ENCODE peak calls at places on chromosomes 13 and 19, in four cellular contexts. M is thyroid gland, N is hepatocyte, I is A549. H is an unnamed sample. For H3K9me3, the result is how much of the 10 kb centered on the place peaks cover.

GRCh38 chr13:61706899-61707298 is 291.2 kb upstream of the PCDH20 start:
- DNase-seq in M (no peak), N (no peak), I (no peak), H (no peak)

GRCh38 chr19:33704271-33704670 is 82.5 kb downstream of the CHST8 start:
- DNase-seq in M (no peak), N (no peak), I (no peak), H (no peak)

GRCh38 chr13:74562381-74562780 is 428.2 kb upstream of the KLF12 start:
- DNase-seq in M (no peak), N (no peak), I (no peak), H (no peak)

GRCh38 chr19:53079313-53079924 is 23.8 kb downstream of the ZNF160 start:
- DNase-seq in M (no peak), N (no peak), I (no peak), H (no peak)

GRCh38 chr13:59906413-59907027 is 257.2 kb downstream of the DIAPH3 start:
- DNase-seq in M (no peak), N (peak), I (peak), H (no peak)

GRCh38 chr13:61410669-61411297 is 4.9 kb downstream of the PCDH20 start:
- DNase-seq in M (no peak), N (peak), I (peak), H (no peak)

GRCh38 chr13:58884810-58885209 is 1253.3 kb downstream of the PCDH17 start:
- DNase-seq in M (no peak), N (no peak), I (no peak), H (no peak)

GRCh38 chr13:32001392-32001768 is 30.2 kb upstream of the FRY start:
- DNase-seq in M (peak), N (peak), I (peak), H (no peak)

GRCh38 chr13:101985321-101985720 is 416.5 kb downstream of the FGF14 start:
- DNase-seq in M (no peak), N (no peak), I (no peak), H (no peak)

GRCh38 chr19:38093587-38093986 is 130.4 kb downstream of the DPF1 start:
- DNase-seq in M (peak), N (no peak), I (no peak), H (no peak)

GRCh38 chr13:98438246-98439135 is 138.4 kb downstream of the STK24 start:
- DNase-seq in M (no peak), N (no peak), I (no peak), H (no peak)

GRCh38 chr19:17117250-17117789 is 41.7 kb downstream of the MYO9B start:
- DNase-seq in M (peak), N (no peak), I (no peak), H (no peak)

GRCh38 chr13:20439261-20439660 is 86.4 kb downstream of the CRYL1 start:
- DNase-seq in M (no peak), N (no peak), I (no peak), H (no peak)

GRCh38 chr19:49718991-49719390 is 28.1 kb downstream of the CPT1C start:
- DNase-seq in M (no peak), N (no peak), I (no peak), H (no peak)

GRCh38 chr13:91643394-91643793 is 245.0 kb downstream of the GPC5 start:
- DNase-seq in M (no peak), N (no peak), I (no peak), H (no peak)

GRCh38 chr19:31271569-31271911 is 77.7 kb downstream of the TSHZ3 start:
- DNase-seq in M (no peak), N (no peak), I (no peak), H (no peak)

GRCh38 chr13:29713841-29714240 is 118.4 kb upstream of the SLC7A1 start:
- DNase-seq in M (no peak), N (no peak), I (peak), H (no peak)

GRCh38 chr19:10464456-10464855 is 38.7 kb downstream of the KEAP1 start:
- DNase-seq in M (no peak), N (no peak), I (no peak), H (no peak)

GRCh38 chr19:19561946-19562664 is 24.0 kb downstream of the CILP2 start:
- DNase-seq in M (no peak), N (no peak), I (no peak), H (no peak)

GRCh38 chr13:34156841-34157365 is 339.0 kb downstream of the RFC3 start:
- DNase-seq in M (peak), N (peak), I (peak), H (peak)

GRCh38 chr19:8145969-8146368 is 3.4 kb downstream of the FBN3 start:
- DNase-seq in M (no peak), N (no peak), I (peak), H (no peak)

GRCh38 chr19:40674291-40674690 is 16.2 kb downstream of the NUMBL start:
- DNase-seq in M (no peak), N (no peak), I (no peak), H (no peak)

GRCh38 chr13:20489185-20489820 is 36.4 kb downstream of the CRYL1 start:
- DNase-seq in M (peak), N (no peak), I (no peak), H (peak)

GRCh38 chr13:105920375-105920774 is 615.1 kb downstream of the EFNB2 start:
- DNase-seq in M (no peak), N (peak), I (peak), H (no peak)

GRCh38 chr13:113196970-113197737 is 11.3 kb downstream of the PCID2 start:
- DNase-seq in M (no peak), N (no peak), I (no peak), H (no peak)

GRCh38 chr19:34136127-34136526 is 36.2 kb upstream of the LSM14A start:
- DNase-seq in M (no peak), N (peak), I (no peak), H (no peak)

GRCh38 chr13:21639604-21640003 is 31.3 kb upstream of the FGF9 start:
- DNase-seq in M (no peak), N (no peak), I (no peak), H (no peak)

GRCh38 chr19:31725051-31725450 is 375.8 kb upstream of the TSHZ3 start:
- DNase-seq in M (no peak), N (peak), I (no peak), H (no peak)

GRCh38 chr13:34035676-34036325 is 217.9 kb downstream of the RFC3 start:
- DNase-seq in M (no peak), N (no peak), I (peak), H (no peak)

GRCh38 chr19:52428937-52429336 is at the start of gene ZNF534:
- DNase-seq in M (no peak), N (no peak), I (no peak), H (no peak)

GRCh38 chr13:26440111-26440510 is 117.4 kb upstream of the WASF3 start:
- DNase-seq in M (no peak), N (no peak), I (no peak), H (no peak)

GRCh38 chr19:58123354-58123753 is 25.3 kb upstream of the ZSCAN18 start:
- DNase-seq in M (no peak), N (no peak), I (no peak), H (no peak)

GRCh38 chr19:58117841-58118575 is 20.0 kb upstream of the ZSCAN18 start:
- DNase-seq in M (peak), N (no peak), I (no peak), H (no peak)

DNA sequence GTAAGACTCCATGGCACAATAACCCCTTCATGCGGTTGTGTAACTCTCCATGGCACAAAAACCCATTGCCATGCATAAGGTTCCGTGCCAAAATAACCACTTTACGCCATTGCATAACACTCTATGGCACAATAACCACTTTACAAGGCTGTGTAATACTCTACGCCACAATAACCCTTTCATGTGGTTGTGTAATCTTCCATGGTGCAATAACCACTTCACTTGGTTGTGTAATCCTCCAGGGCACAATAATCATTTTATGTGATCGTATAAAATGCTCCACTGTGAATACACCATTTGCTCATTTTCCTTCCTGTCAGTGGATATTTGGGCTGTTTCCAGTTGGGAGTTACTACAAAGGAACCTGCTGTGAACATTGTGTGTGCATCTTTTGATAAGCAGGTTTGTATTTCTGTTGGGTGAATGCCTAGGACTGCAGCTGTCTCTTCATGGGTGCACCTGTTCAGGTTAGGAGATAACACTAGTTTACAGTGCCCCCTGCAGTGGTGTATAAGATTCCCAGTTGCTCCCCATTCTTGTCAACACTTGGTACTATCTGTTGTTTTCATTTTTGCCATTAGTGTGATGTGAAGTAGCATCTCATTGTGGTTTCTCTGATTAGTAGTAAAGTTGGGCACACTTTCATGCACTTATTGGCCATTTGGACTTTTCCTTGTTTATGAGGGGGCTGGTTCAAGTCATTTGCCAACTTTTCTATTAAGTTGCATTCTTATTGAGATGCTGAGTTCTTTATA is 21.1 kb upstream of the ZSCAN18 start:
- DNase-seq in M (no peak), N (no peak), I (no peak), H (no peak)
- H3K9me3 ChIP-seq in M (under half), N (under half), I (half or more), H (under half)

DNA sequence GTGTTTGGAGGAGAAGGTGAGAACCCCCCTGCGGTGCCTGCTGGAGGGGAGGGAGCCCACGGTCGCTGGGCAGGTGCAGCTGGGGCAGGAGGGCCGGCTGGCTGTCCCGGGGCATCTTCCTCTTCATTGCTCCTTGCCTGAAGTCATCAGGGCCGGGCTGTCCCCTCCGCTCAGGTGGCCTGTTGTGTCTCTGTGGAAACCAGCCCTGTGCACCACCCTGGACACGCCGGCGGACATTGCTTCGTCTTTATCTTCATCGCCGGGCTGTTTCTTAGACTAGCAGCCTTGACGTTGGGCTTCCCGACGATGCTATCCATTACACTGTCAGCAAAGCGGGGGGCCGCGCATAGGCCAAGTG is 111.6 kb upstream of the SOX1 start:
- DNase-seq in M (no peak), N (no peak), I (no peak), H (no peak)
- H3K9me3 ChIP-seq in M (under half), N (under half), I (under half), H (under half)

DNA sequence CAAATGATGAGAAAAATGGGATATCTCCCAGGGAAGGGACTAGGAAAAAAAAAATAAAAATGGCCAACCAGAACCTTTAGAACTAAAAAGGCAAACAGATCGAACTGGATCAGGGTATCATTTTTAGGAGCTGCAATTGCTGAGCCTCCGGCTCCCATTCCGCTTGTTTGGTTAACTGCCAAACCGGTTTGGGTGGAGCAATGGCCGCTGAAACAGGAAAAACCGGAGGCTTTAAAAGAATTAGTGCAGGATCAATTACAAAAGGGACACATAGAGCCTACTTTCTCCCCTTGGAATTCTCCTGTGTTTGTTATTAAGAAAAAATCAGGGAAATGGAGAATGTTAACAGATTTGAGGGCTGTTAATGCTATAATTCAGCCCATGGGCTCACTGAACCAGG is 12.7 kb upstream of the ZNF443 start:
- DNase-seq in M (peak), N (no peak), I (no peak), H (peak)
- H3K9me3 ChIP-seq in M (under half), N (under half), I (under half), H (under half)

DNA sequence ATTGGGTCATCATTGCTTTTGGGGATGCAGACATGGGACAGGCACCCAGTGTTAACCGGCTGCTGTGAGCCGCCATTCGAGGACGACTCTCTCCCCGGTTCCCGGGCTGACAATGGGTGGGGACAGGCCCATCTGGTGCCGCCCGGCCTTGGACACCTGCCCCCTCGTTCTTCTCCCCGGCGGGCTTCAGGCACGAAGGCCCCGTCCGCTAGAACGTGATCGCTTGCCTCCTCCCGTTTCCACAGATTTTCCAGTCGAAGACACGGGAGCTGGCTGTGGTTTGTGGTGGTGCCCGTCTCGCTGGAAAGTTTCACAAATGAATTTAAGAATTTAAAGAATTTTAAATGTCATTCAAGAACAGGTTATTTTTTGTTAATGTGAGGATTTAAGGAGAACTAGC is 2.0 kb downstream of the PALM start:
- DNase-seq in M (no peak), N (no peak), I (no peak), H (no peak)
- H3K9me3 ChIP-seq in M (under half), N (under half), I (under half), H (under half)

DNA sequence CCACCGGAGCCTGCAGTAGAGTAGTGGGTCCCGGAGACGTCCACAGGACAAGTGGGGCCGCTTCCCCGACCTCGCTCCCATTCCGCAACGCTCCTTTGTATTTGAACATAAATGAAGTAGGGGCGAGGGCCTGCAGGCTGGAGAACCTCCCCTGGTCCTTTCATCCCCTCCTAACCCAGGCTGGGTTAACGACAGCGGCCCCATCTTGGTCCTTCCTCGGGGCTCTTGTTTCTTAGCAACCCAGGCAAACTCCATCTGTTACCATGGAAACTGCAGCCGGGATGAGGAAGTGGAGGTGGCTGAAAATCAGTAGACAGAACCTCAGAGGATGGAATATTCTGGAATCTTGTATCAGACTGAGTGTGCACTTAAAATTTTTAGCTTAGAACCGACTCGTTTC is 132.6 kb upstream of the USP29 start:
- DNase-seq in M (no peak), N (no peak), I (no peak), H (no peak)
- H3K9me3 ChIP-seq in M (under half), N (under half), I (half or more), H (under half)

DNA sequence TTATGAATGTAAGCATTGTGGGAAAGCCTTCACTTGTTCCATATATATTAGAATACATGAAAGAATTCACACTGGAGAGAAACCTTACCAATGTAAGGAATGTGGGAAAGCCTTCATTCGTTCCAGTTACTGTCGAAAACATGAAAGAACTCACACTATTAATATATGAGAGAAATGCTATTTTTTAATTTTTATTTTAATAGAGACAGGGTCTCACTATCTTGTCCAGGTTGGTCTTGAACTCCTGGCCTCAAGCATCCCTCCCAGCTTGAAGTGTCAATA is 7.0 kb upstream of the ZNF440 start:
- DNase-seq in M (no peak), N (no peak), I (no peak), H (no peak)
- H3K9me3 ChIP-seq in M (under half), N (under half), I (under half), H (under half)

GRCh38 chr19:58182577-58182988 is 278 bp upstream of the ZNF274 start:
- DNase-seq in M (no peak), N (no peak), I (no peak), H (no peak)
- H3K9me3 ChIP-seq in M (under half), N (half or more), I (half or more), H (under half)

DNA sequence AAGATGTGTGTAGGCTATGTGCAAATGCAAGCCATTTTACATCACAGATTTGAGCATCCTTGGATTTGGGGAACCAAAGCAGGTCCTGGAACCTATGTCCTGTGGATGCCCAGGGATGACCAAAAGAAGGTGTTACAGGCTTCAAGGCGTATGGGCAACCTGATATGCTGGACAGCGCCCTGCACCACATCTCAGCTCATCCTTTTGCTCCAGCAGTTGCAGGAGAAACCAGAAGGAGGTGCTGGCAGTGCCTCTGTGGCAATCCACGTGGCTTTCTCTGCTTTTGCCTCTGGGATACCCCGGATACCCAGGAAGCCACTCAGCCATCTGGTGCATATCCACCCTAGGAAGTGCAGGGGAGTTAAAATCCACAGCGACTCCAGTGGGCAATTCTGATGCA is 110.3 kb upstream of the VSTM2B start:
- DNase-seq in M (no peak), N (no peak), I (peak), H (no peak)
- H3K9me3 ChIP-seq in M (under half), N (under half), I (under half), H (under half)